ENCODE peak calls at places on chromosomes 7 and 10, in five cellular contexts. One of them, this sample, is unnamed. For H3K27me3 and H3K9me3, the result is how much of the 10 kb centered on the place peaks cover.

GRCh38 chr7:136251826-136252225 is 274.7 kb upstream of the MTPN start:
- DNase-seq in lower lobe of right lung: no peak
- DNase-seq in lung: no peak
- DNase-seq in cardiac muscle cell: no peak
- DNase-seq in neural progenitor cell: no peak
- DNase-seq in this sample: no peak

GRCh38 chr10:4138146-4138721 is 353.2 kb upstream of the KLF6 start:
- DNase-seq in lung: no peak
- DNase-seq in cardiac muscle cell: no peak
- DNase-seq in neural progenitor cell: no peak
- DNase-seq in lower lobe of right lung: no peak
- DNase-seq in this sample: no peak

GRCh38 chr10:4023997-4024396 is 239.0 kb upstream of the KLF6 start:
- DNase-seq in lower lobe of right lung: no peak
- DNase-seq in lung: no peak
- DNase-seq in neural progenitor cell: no peak
- DNase-seq in cardiac muscle cell: no peak
- DNase-seq in this sample: no peak

GRCh38 chr10:614772-615582 is 74.5 kb downstream of the DIP2C start:
- DNase-seq in lower lobe of right lung: peak
- DNase-seq in lung: no peak
- DNase-seq in cardiac muscle cell: no peak
- DNase-seq in neural progenitor cell: no peak
- DNase-seq in this sample: no peak

GRCh38 chr10:117254338-117254737 is 13.4 kb downstream of the SLC18A2 start:
- DNase-seq in lower lobe of right lung: no peak
- DNase-seq in cardiac muscle cell: no peak
- DNase-seq in neural progenitor cell: no peak
- DNase-seq in lung: no peak
- DNase-seq in this sample: no peak

GRCh38 chr10:131315343-131315742 is 3.8 kb upstream of the TCERG1L start:
- DNase-seq in cardiac muscle cell: no peak
- DNase-seq in lower lobe of right lung: no peak
- DNase-seq in neural progenitor cell: no peak
- DNase-seq in lung: no peak
- DNase-seq in this sample: no peak

GRCh38 chr7:77498659-77499379 is 38.3 kb upstream of the PTPN12 start:
- DNase-seq in cardiac muscle cell: no peak
- DNase-seq in lower lobe of right lung: no peak
- DNase-seq in lung: no peak
- DNase-seq in neural progenitor cell: no peak
- DNase-seq in this sample: no peak

GRCh38 chr10:31836569-31837406 is 91.8 kb downstream of the ARHGAP12 start:
- DNase-seq in cardiac muscle cell: peak
- DNase-seq in neural progenitor cell: peak
- DNase-seq in lung: no peak
- DNase-seq in lower lobe of right lung: no peak
- DNase-seq in this sample: no peak

GRCh38 chr10:110304394-110304779 is 333 bp downstream of the SMNDC1 start:
- DNase-seq in cardiac muscle cell: peak
- DNase-seq in lower lobe of right lung: no peak
- DNase-seq in lung: no peak
- DNase-seq in neural progenitor cell: peak
- DNase-seq in this sample: no peak

GRCh38 chr7:51029586-51030230 is 247.0 kb upstream of the GRB10 start:
- DNase-seq in lower lobe of right lung: no peak
- DNase-seq in cardiac muscle cell: no peak
- DNase-seq in neural progenitor cell: no peak
- DNase-seq in lung: no peak
- DNase-seq in this sample: no peak

GRCh38 chr7:101174322-101174854 is 5.7 kb downstream of the NAT16 start:
- DNase-seq in lower lobe of right lung: no peak
- DNase-seq in neural progenitor cell: peak
- DNase-seq in cardiac muscle cell: no peak
- DNase-seq in lung: no peak
- DNase-seq in this sample: no peak

GRCh38 chr10:110628161-110628560 is 16.0 kb upstream of the RBM20 start:
- DNase-seq in lung: no peak
- DNase-seq in cardiac muscle cell: no peak
- DNase-seq in neural progenitor cell: no peak
- DNase-seq in lower lobe of right lung: no peak
- DNase-seq in this sample: no peak

GRCh38 chr7:1534330-1535099 is 4.0 kb downstream of the MAFK start:
- DNase-seq in lower lobe of right lung: no peak
- DNase-seq in cardiac muscle cell: no peak
- DNase-seq in lung: no peak
- DNase-seq in neural progenitor cell: no peak
- DNase-seq in this sample: no peak

GRCh38 chr10:13834581-13835286 is 248.0 kb downstream of the PRPF18 start:
- DNase-seq in neural progenitor cell: peak
- DNase-seq in lower lobe of right lung: no peak
- DNase-seq in lung: no peak
- DNase-seq in cardiac muscle cell: peak
- DNase-seq in this sample: no peak

GRCh38 chr7:147547252-147547897 is 1043.2 kb upstream of the C7orf33 start:
- DNase-seq in lower lobe of right lung: no peak
- DNase-seq in neural progenitor cell: peak
- DNase-seq in cardiac muscle cell: peak
- DNase-seq in lung: peak
- DNase-seq in this sample: no peak

GRCh38 chr7:101200862-101201599 is at the start of gene MOGAT3:
- DNase-seq in cardiac muscle cell: no peak
- DNase-seq in neural progenitor cell: no peak
- DNase-seq in lower lobe of right lung: no peak
- DNase-seq in lung: no peak
- DNase-seq in this sample: no peak

GRCh38 chr7:4128161-4128560 is 553.9 kb upstream of the FOXK1 start:
- DNase-seq in neural progenitor cell: no peak
- DNase-seq in cardiac muscle cell: no peak
- DNase-seq in lung: no peak
- DNase-seq in lower lobe of right lung: no peak
- DNase-seq in this sample: no peak

GRCh38 chr10:99612167-99612831 is 7.9 kb downstream of the SLC25A28 start:
- DNase-seq in lung: no peak
- DNase-seq in neural progenitor cell: peak
- DNase-seq in cardiac muscle cell: peak
- DNase-seq in lower lobe of right lung: no peak
- DNase-seq in this sample: no peak

GRCh38 chr7:100764841-100765240 is 31.4 kb downstream of the ZAN start:
- DNase-seq in neural progenitor cell: no peak
- DNase-seq in cardiac muscle cell: no peak
- DNase-seq in lung: no peak
- DNase-seq in lower lobe of right lung: no peak
- DNase-seq in this sample: no peak

GRCh38 chr7:89002942-89003618 is 207.5 kb upstream of the TEX47 start:
- DNase-seq in lung: no peak
- DNase-seq in lower lobe of right lung: no peak
- DNase-seq in cardiac muscle cell: no peak
- DNase-seq in neural progenitor cell: no peak
- DNase-seq in this sample: no peak

GRCh38 chr10:104581884-104582603 is 59.0 kb upstream of the SORCS3 start:
- DNase-seq in cardiac muscle cell: no peak
- DNase-seq in lung: no peak
- DNase-seq in lower lobe of right lung: no peak
- DNase-seq in neural progenitor cell: no peak
- DNase-seq in this sample: no peak

GRCh38 chr7:137664846-137665245 is 181.9 kb downstream of the DGKI start:
- DNase-seq in lower lobe of right lung: no peak
- DNase-seq in neural progenitor cell: no peak
- DNase-seq in cardiac muscle cell: no peak
- DNase-seq in lung: no peak
- DNase-seq in this sample: no peak

GRCh38 chr7:157927313-157927925 is 590.6 kb downstream of the DNAJB6 start:
- DNase-seq in lung: no peak
- DNase-seq in lower lobe of right lung: no peak
- DNase-seq in neural progenitor cell: no peak
- DNase-seq in cardiac muscle cell: no peak
- DNase-seq in this sample: no peak
- H3K27me3 ChIP-seq in lung: under half
- H3K27me3 ChIP-seq in lower lobe of right lung: under half
- H3K27me3 ChIP-seq in neural progenitor cell: under half
- H3K27me3 ChIP-seq in cardiac muscle cell: under half
- H3K27me3 ChIP-seq in this sample: under half

GRCh38 chr10:108034808-108035207 is 870.3 kb upstream of the SORCS1 start:
- DNase-seq in neural progenitor cell: no peak
- DNase-seq in cardiac muscle cell: no peak
- DNase-seq in lung: no peak
- DNase-seq in lower lobe of right lung: no peak
- DNase-seq in this sample: no peak

GRCh38 chr10:108037061-108037460 is 872.6 kb upstream of the SORCS1 start:
- DNase-seq in lower lobe of right lung: no peak
- DNase-seq in lung: no peak
- DNase-seq in neural progenitor cell: no peak
- DNase-seq in cardiac muscle cell: no peak
- DNase-seq in this sample: no peak

GRCh38 chr10:108036298-108036697 is 871.8 kb upstream of the SORCS1 start:
- DNase-seq in lung: no peak
- DNase-seq in lower lobe of right lung: no peak
- DNase-seq in cardiac muscle cell: no peak
- DNase-seq in neural progenitor cell: no peak
- DNase-seq in this sample: no peak

DNA sequence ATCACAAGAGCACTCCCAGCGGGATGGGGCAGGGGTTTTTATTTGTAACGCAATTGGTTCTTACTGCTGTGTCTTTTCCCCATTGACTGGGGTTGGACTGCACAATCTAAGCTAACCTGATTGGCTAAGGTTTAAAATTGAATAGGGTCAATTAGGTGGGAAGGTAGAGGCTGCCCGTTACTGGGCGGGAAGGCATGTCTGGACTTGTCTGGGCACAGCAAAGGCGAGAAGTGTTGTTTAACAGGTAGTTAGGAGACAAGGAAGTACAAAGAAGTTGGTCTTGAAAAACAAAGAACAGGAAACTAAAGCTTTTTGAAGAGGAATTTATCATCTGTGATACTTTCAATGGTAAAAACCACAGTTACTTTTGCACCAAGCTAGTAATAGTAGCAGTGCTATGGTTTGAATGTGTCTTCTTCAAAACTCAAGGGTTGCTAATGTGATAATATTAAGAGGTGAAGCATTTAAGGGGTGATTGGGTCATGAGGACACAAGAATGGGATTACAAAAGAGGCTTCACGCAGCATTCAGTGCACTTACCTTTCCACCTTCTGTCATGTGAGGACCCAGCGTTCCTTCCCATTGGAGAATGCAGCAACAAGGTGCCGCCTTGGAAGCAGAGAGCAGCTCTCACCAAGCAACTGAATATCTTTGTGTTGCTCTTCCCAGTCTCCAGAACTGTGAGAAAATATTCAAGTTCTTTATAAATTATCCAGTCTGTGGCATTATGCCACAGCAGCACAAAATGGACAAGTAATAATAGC is 875.5 kb upstream of the SORCS1 start:
- DNase-seq in lung: no peak
- DNase-seq in lower lobe of right lung: no peak
- DNase-seq in cardiac muscle cell: no peak
- DNase-seq in neural progenitor cell: no peak
- DNase-seq in this sample: no peak
- H3K9me3 ChIP-seq in lung: under half
- H3K9me3 ChIP-seq in lower lobe of right lung: under half
- H3K9me3 ChIP-seq in cardiac muscle cell: under half
- H3K9me3 ChIP-seq in neural progenitor cell: under half
- H3K9me3 ChIP-seq in this sample: under half

DNA sequence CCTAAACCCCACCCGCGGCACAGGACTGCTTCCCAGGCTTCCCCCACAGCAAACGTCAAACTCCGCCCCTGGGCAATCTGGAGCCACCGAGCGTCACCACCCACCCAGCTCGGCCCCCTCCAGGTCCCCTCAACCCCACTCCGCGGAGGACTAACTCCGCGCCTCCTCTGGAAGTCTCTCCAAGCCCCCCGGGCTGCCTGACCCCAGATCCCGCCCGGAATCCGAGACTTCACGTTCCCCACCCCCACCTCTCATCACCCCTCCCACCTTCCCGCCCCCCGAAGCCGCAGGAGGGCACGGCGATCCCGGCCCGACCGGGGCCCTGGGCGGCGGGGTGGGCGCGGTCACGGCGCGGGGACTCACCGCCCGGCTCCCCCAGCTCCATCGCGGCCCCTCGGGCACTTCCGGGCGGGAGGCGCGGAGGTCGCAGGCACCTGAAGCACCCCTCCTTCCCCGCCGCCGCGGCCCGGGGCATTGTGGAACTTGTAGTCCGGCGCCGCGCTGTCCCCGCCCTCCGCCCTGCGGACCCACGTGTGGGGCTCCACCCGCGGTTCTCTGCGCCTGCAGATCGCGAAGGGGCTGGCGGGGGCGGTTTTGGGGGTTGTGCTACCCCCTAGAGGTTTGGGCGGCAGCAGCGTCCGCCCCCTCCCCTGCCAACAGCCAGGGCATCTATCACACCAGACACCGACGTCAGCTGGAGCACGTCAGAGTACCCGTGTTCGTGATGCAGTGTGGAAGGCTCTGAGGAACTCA is at the start of gene TMUB1:
- DNase-seq in lower lobe of right lung: peak
- DNase-seq in lung: peak
- DNase-seq in neural progenitor cell: peak
- DNase-seq in cardiac muscle cell: peak
- DNase-seq in this sample: peak
- TF ChIP-seq CTCF in lower lobe of right lung: no peak
- TF ChIP-seq CTCF in lung: no peak
- TF ChIP-seq CTCF in neural progenitor cell: no peak
- TF ChIP-seq CTCF in cardiac muscle cell: no peak
- TF ChIP-seq CTCF in this sample: no peak

DNA sequence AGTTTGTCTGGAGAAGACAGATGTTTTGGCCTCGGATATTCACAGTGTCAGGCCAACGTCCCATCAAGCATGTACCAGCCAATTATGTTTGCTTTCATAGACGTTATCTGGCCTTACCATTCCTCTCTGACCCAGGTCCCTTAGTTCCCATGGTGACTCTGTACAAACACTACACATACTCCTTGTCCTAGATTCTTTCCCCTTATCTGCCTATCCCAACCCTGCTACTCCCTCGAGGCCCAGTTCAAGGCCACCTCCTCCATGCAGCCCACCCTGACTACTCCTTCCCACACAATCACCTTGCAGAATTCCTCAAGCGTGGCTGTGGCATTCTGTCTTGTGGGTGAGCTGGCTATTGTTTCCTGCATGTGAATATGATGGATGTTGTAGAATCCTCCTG is 155.2 kb downstream of the PRKAG2 start:
- DNase-seq in cardiac muscle cell: no peak
- DNase-seq in lung: no peak
- DNase-seq in neural progenitor cell: no peak
- DNase-seq in lower lobe of right lung: no peak
- DNase-seq in this sample: no peak
- H3K27me3 ChIP-seq in cardiac muscle cell: under half
- H3K27me3 ChIP-seq in lung: under half
- H3K27me3 ChIP-seq in neural progenitor cell: under half
- H3K27me3 ChIP-seq in lower lobe of right lung: under half
- H3K27me3 ChIP-seq in this sample: under half

GRCh38 chr7:18995270-18995671 is 122.2 kb downstream of the TWIST1 start:
- DNase-seq in lung: no peak
- DNase-seq in lower lobe of right lung: no peak
- DNase-seq in cardiac muscle cell: no peak
- DNase-seq in neural progenitor cell: no peak
- DNase-seq in this sample: no peak
- H3K9me3 ChIP-seq in lung: under half
- H3K9me3 ChIP-seq in lower lobe of right lung: under half
- H3K9me3 ChIP-seq in cardiac muscle cell: under half
- H3K9me3 ChIP-seq in neural progenitor cell: under half
- H3K9me3 ChIP-seq in this sample: under half

This sample was measured in CD4-positive, alpha-beta T cell.